ENCODE peak calls at places on chromosome 4, in five cellular contexts. Z, T, P, J and H are unnamed samples.

GRCh38 chr4:82284475-82284857 is 89.3 kb downstream of the HNRNPD start:
- DNase-seq in J (no peak), T (no peak), P (no peak), Z (no peak), H (no peak)

GRCh38 chr4:3293410-3294391 is 880 bp downstream of the RGS12 start:
- DNase-seq in P (no peak), Z (no peak), T (no peak), J (no peak), H (no peak)

GRCh38 chr4:159016527-159017137 is 86.2 kb upstream of the RAPGEF2 start:
- DNase-seq in J (peak; percentile 70), Z (no peak), P (peak; percentile 53), T (peak; percentile 56), H (no peak)

GRCh38 chr4:8310306-8310705 is 40.8 kb downstream of the HTRA3 start:
- DNase-seq in Z (no peak), T (no peak), P (no peak), J (no peak), H (no peak)

GRCh38 chr4:7828011-7828720 is 111.5 kb downstream of the AFAP1 start:
- DNase-seq in P (no peak), J (peak; percentile 18), T (no peak), Z (no peak), H (peak; percentile 97)

GRCh38 chr4:102715057-102715456 is 45.7 kb downstream of the MANBA start:
- DNase-seq in T (no peak), Z (no peak), J (no peak), P (no peak), H (no peak)

GRCh38 chr4:2462218-2462991 is 6.5 kb upstream of the RNF4 start:
- DNase-seq in T (no peak), Z (peak; percentile 65), J (peak; percentile 77), P (peak; percentile 30), H (peak; percentile 90)

GRCh38 chr4:116362603-116363002 is 722.8 kb downstream of the TRAM1L1 start:
- DNase-seq in J (no peak), Z (no peak), T (no peak), P (no peak), H (no peak)

GRCh38 chr4:88185916-88186315 is 27.5 kb upstream of the ABCG2 start:
- DNase-seq in Z (no peak), T (no peak), J (no peak), P (no peak), H (no peak)

GRCh38 chr4:139815646-139816601 is 150.3 kb downstream of the MGST2 start:
- DNase-seq in J (peak; percentile 24), P (no peak), Z (peak; percentile 4), T (no peak), H (peak; percentile 87)
- H3K4me3 ChIP-seq in J (no peak overlapping the region), P (no peak overlapping the region), Z (no peak overlapping the region), T (no peak overlapping the region), H (peak overlapping the region; percentile 62)

GRCh38 chr4:118277243-118277642 is 75.6 kb downstream of the PRSS12 start:
- DNase-seq in J (peak; percentile 5), T (no peak), P (no peak), Z (no peak), H (no peak)

GRCh38 chr4:118279920-118280432 is 72.8 kb downstream of the PRSS12 start:
- DNase-seq in J (peak; percentile 7), P (no peak), T (no peak), Z (no peak), H (peak; percentile 39)

GRCh38 chr4:118279328-118279727 is 73.5 kb downstream of the PRSS12 start:
- DNase-seq in J (peak; percentile 12), P (no peak), Z (no peak), T (no peak), H (peak; percentile 18)

GRCh38 chr4:118280501-118281218 is 72.1 kb downstream of the PRSS12 start:
- DNase-seq in Z (peak; percentile 71), J (peak; percentile 73), T (peak; percentile 38), P (peak; percentile 74), H (peak; percentile 84)

DNA sequence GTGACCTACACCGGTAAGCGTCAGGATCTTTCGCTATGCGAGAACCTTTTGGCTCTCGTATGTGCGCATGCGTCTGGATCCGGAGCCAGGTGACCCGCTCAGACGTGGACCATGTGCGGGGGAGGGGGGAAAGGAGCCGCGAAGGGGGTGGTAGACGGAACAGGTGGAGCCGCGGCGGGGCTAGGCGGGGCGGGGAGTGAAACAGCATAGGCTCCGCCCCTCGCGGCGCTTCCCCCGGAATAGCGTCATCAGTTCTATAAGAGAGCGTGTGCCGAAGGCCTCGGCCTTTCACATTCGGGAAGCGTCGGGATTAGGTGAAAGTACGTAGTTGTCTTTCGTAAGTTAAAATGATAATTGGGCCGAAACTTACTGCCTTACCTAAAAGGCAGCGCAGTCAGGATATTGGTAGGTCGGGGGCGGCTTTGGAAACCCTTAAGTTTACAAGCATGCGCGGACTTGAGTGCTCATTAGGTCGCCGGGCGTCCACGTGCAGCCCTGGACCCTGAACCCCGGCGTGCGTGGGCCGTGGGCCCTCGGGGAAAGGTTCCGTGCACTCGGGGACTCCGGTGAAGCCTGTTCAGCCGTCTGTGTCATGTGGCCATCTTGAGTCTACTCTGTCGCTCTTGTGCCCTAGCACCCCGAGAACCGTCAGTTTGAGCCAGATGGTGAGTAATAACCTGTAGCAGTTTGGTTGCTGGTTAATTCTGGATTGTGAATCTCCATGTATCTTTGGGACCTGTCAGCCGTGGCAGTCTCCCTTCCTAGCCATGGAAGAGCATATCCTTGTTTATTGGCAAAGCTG is 74.1 kb downstream of the PRSS12 start:
- DNase-seq in P (peak; percentile 93), T (peak; percentile 89), Z (peak; percentile 93), J (peak; percentile 97), H (peak; percentile 95)
- TF ChIP-seq POLR2A in P (peak; percentile 96), T (peak; percentile 94), Z (peak; percentile 67), J (peak; percentile 100), H (peak; percentile 98)

GRCh38 chr4:148216321-148216720 is 225.9 kb downstream of the NR3C2 start:
- DNase-seq in P (no peak), T (no peak), Z (no peak), J (no peak), H (no peak)

GRCh38 chr4:148215202-148215601 is 227.0 kb downstream of the NR3C2 start:
- DNase-seq in T (no peak), J (no peak), P (no peak), Z (no peak), H (no peak)

GRCh38 chr4:148211533-148211932 is 230.7 kb downstream of the NR3C2 start:
- DNase-seq in P (no peak), T (no peak), J (no peak), Z (no peak), H (no peak)

GRCh38 chr4:148214529-148215166 is 227.6 kb downstream of the NR3C2 start:
- DNase-seq in T (no peak), P (no peak), J (no peak), Z (no peak), H (no peak)

DNA sequence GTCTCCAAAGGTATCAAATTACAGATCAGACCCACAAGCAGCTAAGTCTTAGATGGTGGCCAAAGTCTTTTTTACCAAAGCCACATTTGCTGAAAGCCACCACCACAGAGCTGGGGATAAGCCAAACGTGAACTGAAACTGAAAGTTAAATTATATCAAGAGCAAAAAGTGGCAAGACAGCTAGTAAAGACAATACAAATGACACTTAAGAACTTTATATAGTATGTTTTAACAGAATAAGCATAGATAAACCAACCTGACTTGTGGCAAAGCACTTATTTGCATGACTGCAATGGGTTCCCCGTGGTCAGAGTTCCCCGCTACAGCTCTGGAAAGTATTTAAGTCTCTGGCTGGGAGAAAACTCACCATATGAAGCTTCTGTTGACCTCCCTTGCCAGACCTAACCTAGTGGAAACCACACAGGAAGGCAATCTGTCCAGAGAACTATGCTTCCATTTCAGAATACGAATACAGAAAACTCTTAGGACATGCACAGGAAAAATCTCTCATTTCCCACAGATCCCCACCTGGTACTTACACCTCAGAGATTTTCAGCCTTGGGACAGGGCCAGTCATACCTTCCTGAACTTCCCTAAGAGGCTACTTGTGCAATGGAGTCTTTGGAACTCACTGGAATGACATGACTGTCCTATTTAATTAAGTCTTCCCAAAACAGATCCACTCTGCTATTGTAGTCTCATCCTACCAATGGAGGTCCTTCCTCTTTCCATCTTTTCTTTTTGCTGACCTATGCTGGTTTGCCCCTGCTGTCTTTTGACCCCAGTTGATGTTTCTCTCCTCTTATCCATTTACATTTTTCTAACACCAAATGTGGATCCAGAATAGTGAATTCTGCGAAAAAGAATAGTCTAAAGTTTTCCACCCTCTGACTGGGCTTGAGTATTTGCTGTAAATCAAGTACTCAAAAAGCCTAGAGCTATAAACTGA is 225.1 kb downstream of the NR3C2 start:
- DNase-seq in T (peak; percentile 41), J (no peak), P (no peak), Z (no peak), H (no peak)
- TF ChIP-seq MYC in T (no peak), J (no peak), P (no peak), Z (no peak), H (no peak)

GRCh38 chr4:184406915-184407314 is 67.4 kb downstream of the IRF2 start:
- DNase-seq in Z (no peak), P (no peak), J (no peak), T (no peak), H (no peak)
- H3K4me3 ChIP-seq in Z (no peak overlapping the region), P (no peak overlapping the region), J (no peak overlapping the region), T (no peak overlapping the region), H (no peak overlapping the region)

DNA sequence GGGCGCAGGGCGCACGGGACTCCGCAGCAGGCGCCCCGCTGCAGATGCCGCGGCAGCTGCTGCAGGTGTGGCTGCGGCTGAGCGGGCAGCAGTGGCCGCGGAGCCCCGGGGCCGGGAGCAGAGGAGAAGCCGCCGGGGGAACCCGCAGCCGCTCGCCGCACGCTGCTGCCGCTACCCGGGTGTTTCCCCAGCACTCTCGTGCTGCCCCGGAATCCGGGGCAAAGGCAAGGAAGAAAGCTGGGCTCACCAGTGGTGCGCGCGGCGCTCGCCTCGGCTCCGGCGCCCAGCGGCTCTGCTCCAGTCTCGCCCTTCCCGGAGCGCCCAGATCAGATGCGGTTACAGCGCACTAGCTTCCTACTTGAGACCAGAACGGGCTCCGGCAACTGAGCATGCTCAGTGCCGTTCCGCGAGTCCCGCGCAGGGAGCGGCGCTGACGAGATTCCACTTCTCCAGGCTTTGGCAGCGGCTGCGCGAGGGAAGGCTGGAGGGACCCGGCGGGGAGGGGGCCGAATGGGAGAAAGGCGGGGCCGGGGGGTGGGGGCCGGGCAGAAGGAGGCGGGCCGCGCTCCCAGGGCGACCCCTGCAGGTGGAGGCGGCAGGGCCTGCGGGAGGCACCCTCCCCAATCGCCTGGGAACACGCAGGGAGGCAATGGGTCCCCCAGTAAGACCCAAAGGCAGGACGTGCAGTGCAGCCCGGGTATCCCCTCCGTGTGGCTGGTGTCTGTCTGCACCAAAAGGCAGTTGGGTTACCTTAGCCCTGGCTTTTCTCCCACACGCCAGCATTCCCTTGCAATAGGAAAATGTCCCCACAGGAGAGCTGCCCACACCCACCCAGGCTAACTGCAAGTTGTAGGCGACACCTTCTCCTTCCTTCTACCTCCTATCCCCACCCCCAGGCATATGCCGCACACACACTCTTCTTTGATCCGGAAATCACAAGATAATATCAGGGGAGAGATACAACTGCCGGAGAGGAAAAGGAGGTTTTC is at the start of gene APBB2:
- DNase-seq in P (peak; percentile 94), J (peak; percentile 74), Z (peak; percentile 95), T (peak; percentile 49), H (peak; percentile 97)
- TF ChIP-seq POLR2A in P (peak; percentile 82), J (no peak), Z (peak; percentile 76), T (peak; percentile 79), H (peak; percentile 25)

DNA sequence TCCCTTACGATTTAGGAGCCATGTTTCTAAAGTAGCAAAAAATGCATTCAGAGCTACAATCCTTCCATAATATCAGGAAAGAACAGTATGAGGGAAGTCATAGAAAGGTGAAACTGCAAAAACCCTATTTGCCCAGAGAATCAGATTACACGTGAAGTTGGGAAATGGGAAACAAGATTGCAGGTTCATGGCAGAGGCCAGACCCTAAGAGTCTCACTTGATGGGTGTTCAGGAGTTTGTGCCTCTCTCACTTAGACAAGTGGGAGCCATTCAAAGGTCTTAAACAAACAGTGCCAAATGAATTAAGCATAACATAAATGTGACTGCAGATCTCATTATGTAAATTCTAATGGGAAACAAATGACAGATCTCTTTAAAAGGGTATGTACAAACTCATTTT is 91.6 kb downstream of the ARAP2 start:
- DNase-seq in T (no peak), Z (no peak), P (no peak), J (no peak), H (no peak)
- TF ChIP-seq MYC in T (no peak), Z (no peak), P (no peak), J (no peak), H (no peak)